ENCODE peak calls at places on chromosome 22, in six cellular contexts. O is H9, X is PC-3, R is heart right ventricle, G is fibroblast of mammary gland, B is pancreas. Z is an unnamed sample.

GRCh38 chr22:27252282-27253049 is 549.1 kb downstream of the MN1 start:
- DNase-seq in O (no peak), B (no peak), G (peak), X (peak), R (no peak), Z (peak)

GRCh38 chr22:30861688-30862552 is 106.7 kb downstream of the MORC2 start:
- DNase-seq in G (no peak), R (no peak), B (peak), X (no peak), O (peak), Z (no peak)

GRCh38 chr22:33984211-33984610 is 63.9 kb upstream of the LARGE1 start:
- DNase-seq in R (no peak), G (no peak), B (no peak), X (no peak), O (no peak), Z (no peak)

GRCh38 chr22:27097481-27097880 is 440.1 kb downstream of the MIAT start:
- DNase-seq in X (no peak), G (no peak), O (no peak), R (no peak), B (no peak), Z (no peak)

GRCh38 chr22:42357634-42358296 is 74.4 kb downstream of the NFAM1 start:
- DNase-seq in X (peak), B (peak), R (peak), O (no peak), G (no peak), Z (no peak)

GRCh38 chr22:24037851-24038765 is 27.0 kb downstream of the CABIN1 start:
- DNase-seq in X (no peak), R (no peak), B (no peak), G (no peak), O (no peak), Z (no peak)

GRCh38 chr22:29727248-29727551 is 7.4 kb downstream of the CABP7 start:
- DNase-seq in X (no peak), O (peak), R (no peak), B (no peak), G (peak), Z (peak)

GRCh38 chr22:39634530-39635399 is 64.2 kb downstream of the CACNA1I start:
- DNase-seq in G (peak), X (peak), B (no peak), R (no peak), O (no peak), Z (peak)

GRCh38 chr22:27460596-27461347 is 340.8 kb downstream of the MN1 start:
- DNase-seq in X (peak), O (no peak), R (no peak), B (no peak), G (peak), Z (no peak)

GRCh38 chr22:40265783-40266182 is 80.5 kb upstream of the ADSL start:
- DNase-seq in R (no peak), B (no peak), O (no peak), G (no peak), X (no peak), Z (peak)

DNA sequence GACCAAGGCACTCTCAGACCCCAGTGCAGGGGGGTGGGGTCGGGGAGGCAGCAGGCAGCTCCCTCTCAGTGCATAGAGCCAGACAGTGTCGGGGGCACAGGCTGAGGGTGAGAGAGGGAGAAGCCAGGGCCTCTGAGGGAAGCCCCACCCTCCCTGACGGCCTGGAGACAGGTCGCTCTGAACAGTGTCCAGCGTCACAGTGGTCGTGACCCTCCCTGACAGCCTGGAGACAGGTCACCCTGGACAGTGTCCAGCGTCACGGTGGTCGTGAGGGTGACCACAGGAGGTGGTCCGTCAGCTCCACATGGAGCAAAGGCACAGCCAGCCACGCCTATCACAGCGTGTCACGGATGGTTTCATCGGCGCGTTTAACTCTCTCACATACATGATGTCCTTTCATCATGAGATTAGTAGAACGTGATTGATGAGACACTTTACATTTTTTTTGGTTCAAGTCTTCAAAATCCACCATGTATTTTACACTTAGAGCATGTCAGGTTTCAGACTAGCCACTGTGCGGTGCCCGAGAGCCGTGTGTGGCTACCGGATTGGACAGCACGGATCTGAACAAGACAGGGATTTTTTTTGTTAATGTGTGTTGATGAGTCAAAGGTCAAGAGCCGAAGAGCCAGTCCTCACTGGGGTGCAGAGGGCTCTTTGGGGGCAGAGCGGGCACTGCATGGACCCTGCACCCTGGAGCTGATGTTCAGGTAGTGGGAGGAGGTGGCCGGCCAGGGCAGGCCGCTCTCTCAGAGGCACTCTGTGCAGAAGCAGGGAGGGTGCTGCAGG is 23.9 kb upstream of the PANX2 start:
- DNase-seq in X (no peak), O (no peak), R (no peak), G (peak), B (peak), Z (no peak)
- TF ChIP-seq CTCF in X (no peak), O (peak), R (peak), G (peak), B (peak), Z (no peak)

DNA sequence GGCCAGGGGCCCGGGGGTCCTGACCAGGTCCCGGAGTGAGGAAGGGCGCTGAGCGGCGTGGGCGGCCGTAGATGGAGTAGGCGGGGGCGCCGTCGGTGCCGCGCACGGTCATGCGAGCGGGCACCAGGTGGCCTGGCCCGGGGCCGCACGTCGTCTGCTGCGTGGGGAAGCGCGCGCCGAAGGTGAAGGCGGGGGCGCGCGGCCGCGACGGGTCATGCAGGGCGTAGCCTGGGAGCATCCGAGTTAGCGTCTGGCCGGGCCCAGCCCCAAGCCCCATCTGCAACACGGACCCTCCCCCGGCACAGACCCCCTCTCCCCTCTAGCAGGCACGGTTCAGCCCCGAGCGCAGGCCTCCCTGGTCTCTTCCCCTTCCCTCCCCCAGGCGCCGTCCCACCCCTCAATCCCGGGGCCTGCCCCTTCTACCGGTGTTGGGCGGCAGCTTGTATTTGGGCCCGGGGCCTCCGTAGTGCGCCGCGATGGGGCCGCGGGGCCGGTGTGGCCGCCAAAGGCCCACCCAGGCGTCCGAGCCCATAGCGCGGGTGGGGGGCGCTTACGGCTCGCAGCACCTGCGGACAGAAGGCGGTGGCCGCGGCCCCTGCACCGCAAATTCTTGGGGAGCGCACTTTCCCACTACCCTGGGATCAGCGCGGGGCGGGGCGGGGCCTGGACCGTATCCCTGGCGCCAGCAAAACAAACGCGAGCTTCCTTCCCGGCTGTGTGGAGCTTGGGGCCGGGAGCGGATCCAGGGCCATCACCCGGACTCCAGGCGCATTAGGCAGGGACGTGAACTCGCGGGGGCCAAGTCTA is 1.9 kb upstream of the TYMP start:
- DNase-seq in R (peak), X (peak), G (peak), B (peak), O (peak), Z (peak)
- TF ChIP-seq CTCF in R (no peak), X (no peak), G (no peak), B (no peak), O (no peak), Z (no peak)

GRCh38 chr22:18035740-18036139 is 11.4 kb upstream of the MICAL3 start:
- DNase-seq in O (peak), B (peak), X (peak), G (no peak), R (no peak), Z (no peak)

GRCh38 chr22:18034076-18034475 is 9.7 kb upstream of the MICAL3 start:
- DNase-seq in R (no peak), B (no peak), X (no peak), G (no peak), O (no peak), Z (no peak)

GRCh38 chr22:18032455-18033101 is 8.2 kb upstream of the MICAL3 start:
- DNase-seq in B (no peak), R (no peak), G (peak), X (peak), O (no peak), Z (no peak)

GRCh38 chr22:18031670-18032454 is 7.5 kb upstream of the MICAL3 start:
- DNase-seq in R (no peak), O (no peak), X (peak), G (peak), B (peak), Z (no peak)

DNA sequence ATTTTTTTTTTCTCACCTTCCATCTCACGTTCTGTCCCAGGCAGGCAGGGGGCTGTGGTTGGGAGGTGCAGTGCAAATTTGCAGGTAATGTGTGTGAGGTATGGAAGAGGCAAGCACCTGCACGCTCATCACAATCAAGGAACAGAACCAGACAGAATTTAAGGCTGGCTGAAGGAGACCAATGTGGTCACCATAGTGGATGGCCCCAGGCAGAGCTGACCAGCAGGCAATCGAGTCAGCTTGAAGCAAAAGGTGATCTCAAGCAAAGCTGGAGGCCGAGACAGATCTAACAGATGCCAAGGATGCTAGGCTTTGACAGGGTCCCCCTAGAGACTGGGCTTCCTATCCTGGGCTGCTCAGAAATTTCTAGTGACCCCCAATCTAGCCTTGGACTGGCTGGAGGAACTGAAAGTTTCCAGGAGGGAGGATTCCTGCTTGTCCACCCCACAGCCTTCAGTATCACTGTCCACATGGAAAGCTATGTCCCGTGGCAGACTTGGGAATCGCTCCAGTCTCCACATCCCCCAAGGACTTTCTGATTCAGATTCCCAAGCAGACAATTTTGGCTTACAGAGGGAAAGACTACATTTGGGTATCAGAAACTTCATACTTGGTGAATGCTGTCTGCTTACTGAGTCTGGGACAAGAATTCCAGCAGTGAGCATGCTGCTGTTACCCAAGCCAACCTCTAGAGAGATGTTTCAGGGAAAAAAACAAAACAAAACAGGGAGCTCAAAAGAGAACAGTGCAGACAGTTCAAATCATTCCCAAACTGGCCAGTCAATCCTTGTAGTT is 9.0 kb upstream of the MICAL3 start:
- DNase-seq in O (no peak), X (peak), G (peak), R (no peak), B (no peak), Z (no peak)
- TF ChIP-seq CTCF in O (no peak), X (no peak), G (peak), R (no peak), B (no peak), Z (no peak)

DNA sequence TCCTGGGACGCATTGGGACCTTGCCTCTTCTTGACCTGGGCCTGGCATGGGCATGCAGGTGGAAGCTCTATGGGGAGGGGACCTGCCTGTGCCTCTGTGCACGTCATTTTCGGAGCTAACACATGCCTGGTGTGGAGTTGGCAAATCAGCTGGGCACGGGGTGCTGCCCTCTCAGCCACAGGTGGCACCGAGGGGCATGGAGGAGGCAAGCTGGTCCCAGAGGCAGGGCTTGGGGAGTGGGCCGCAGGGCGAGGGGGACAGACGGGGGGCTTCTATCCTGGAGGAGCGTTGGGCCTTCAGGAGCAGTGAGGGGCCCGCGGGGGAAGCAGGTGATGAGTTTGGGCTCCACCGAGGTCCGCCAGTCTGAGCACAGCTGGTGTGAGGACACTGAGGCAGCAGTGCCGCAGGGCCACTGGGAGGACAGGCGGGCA is 362.0 kb downstream of the TBC1D22A start:
- DNase-seq in B (peak), O (no peak), X (no peak), R (no peak), G (no peak), Z (no peak)
- TF ChIP-seq CTCF in B (no peak), O (no peak), X (no peak), R (no peak), G (no peak), Z (no peak)

DNA sequence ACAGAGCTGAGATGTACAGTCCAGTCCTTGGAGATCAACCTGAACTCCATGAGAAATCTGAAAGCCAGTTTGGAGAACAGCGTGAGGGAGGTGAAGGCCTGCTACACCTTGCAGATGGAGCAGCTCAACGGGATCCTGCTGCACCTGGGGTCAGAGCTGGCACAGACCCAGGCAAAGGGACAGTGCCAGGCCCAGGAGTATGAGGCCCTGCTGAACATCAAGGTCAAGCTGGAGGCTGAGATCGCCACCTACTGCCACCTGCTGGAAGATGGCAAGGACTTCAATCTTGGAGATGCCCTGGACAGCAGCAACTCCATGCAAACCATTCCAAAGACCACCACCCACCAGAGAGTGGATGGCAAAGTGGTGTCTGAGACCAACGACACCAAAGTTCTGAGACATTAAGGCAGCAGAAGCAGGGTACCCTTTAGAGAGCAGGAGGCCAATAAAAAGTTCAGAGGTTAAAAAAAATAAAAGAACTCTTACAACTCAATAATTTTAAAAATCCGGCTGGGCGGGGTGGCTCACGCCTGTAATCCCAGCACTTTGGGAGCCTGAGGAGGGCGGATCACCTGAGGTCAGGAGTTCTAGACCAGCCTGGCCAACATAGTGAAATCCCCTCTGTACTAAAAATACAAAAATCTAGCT is 69.9 kb upstream of the RTL6 start:
- DNase-seq in R (peak), B (peak), G (peak), X (peak), O (peak), Z (peak)
- TF ChIP-seq CTCF in R (peak), B (peak), G (peak), X (peak), O (peak), Z (peak)

GRCh38 chr22:20180245-20180630 is 29.4 kb upstream of the CCDC188 start:
- DNase-seq in O (no peak), R (no peak), G (no peak), X (no peak), B (no peak), Z (no peak)
- TF ChIP-seq CTCF in O (peak), R (peak), G (peak), X (peak), B (no peak), Z (peak)